ENCODE peak calls at places on chromosomes 6 and 20, in four cellular contexts. L, O, I and J are unnamed samples.

GRCh38 chr6:166595061-166595780 is 8.7 kb upstream of the RAMACL start:
- DNase-seq in L (no peak), O (no peak), I (no peak), J (no peak)

GRCh38 chr20:49482621-49483017 is at the start of gene KCNB1:
- DNase-seq in L (peak; percentile 95), O (peak; percentile 59), I (no peak), J (peak; percentile 74)

GRCh38 chr6:101402618-101403002 is 9.1 kb downstream of the GRIK2 start:
- DNase-seq in L (peak; percentile 70), O (no peak), I (no peak), J (no peak)

GRCh38 chr6:147133669-147134068 is 70.5 kb upstream of the STXBP5 start:
- DNase-seq in L (no peak), O (no peak), I (no peak), J (no peak)

GRCh38 chr6:104014133-104014532 is 845.6 kb downstream of the HACE1 start:
- DNase-seq in L (no peak), O (no peak), I (no peak), J (no peak)

GRCh38 chr20:49557449-49557848 is 10.5 kb downstream of the PTGIS start:
- DNase-seq in L (no peak), O (no peak), I (no peak), J (no peak)

GRCh38 chr20:19975436-19975799 is 41.7 kb upstream of the NAA20 start:
- DNase-seq in L (no peak), O (no peak), I (no peak), J (no peak)

GRCh38 chr6:44084231-44085014 is 42.8 kb downstream of the MRPL14 start:
- DNase-seq in L (no peak), O (peak; percentile 54), I (no peak), J (peak; percentile 52)

GRCh38 chr6:20712011-20712410 is 177.8 kb downstream of the CDKAL1 start:
- DNase-seq in L (no peak), O (no peak), I (no peak), J (no peak)

GRCh38 chr20:31687777-31688176 is 34.9 kb downstream of the BCL2L1 start:
- DNase-seq in L (no peak), O (no peak), I (no peak), J (no peak)

GRCh38 chr20:33437141-33437911 is 6.2 kb downstream of the SNTA1 start:
- DNase-seq in L (no peak), O (no peak), I (no peak), J (no peak)

GRCh38 chr20:35503841-35504460 is 25.5 kb downstream of the C20orf173 start:
- DNase-seq in L (no peak), O (no peak), I (no peak), J (no peak)

GRCh38 chr20:22471156-22471836 is 113.1 kb downstream of the FOXA2 start:
- DNase-seq in L (no peak), O (peak; percentile 72), I (no peak), J (no peak)

GRCh38 chr6:134064461-134064860 is 12.0 kb upstream of the SLC2A12 start:
- DNase-seq in L (no peak), O (no peak), I (no peak), J (no peak)

GRCh38 chr6:155493694-155494143 is 38.1 kb upstream of the NOX3 start:
- DNase-seq in L (no peak), O (peak; percentile 91), I (peak; percentile 56), J (no peak)

GRCh38 chr6:48084201-48084600 is 26.8 kb downstream of the PTCHD4 start:
- DNase-seq in L (no peak), O (no peak), I (no peak), J (no peak)

GRCh38 chr6:33249732-33250625 is 21.7 kb downstream of the VPS52 start:
- DNase-seq in L (no peak), O (no peak), I (no peak), J (peak; percentile 34)

GRCh38 chr20:58650181-58650775 is 805 bp upstream of the STX16 start:
- DNase-seq in L (no peak), O (no peak), I (no peak), J (peak; percentile 53)

GRCh38 chr6:120405947-120406346 is 928.3 kb downstream of the TBC1D32 start:
- DNase-seq in L (peak; percentile 40), O (no peak), I (no peak), J (no peak)

GRCh38 chr6:141326426-141326825 is 806.3 kb upstream of the GJE1 start:
- DNase-seq in L (no peak), O (peak; percentile 62), I (no peak), J (peak; percentile 2)

GRCh38 chr6:57324538-57324937 is 7.1 kb downstream of the PRIM2 start:
- DNase-seq in L (no peak), O (no peak), I (no peak), J (peak; percentile 18)

GRCh38 chr20:38674178-38675133 is 49.8 kb upstream of the SLC32A1 start:
- DNase-seq in L (peak; percentile 83), O (no peak), I (no peak), J (peak; percentile 88)

GRCh38 chr20:62386383-62387218 is at the start of gene RPS21:
- DNase-seq in L (peak; percentile 89), O (peak; percentile 92), I (peak; percentile 54), J (peak; percentile 87)

GRCh38 chr6:26366504-26366903 is 1.5 kb downstream of the BTN3A2 start:
- DNase-seq in L (no peak), O (no peak), I (no peak), J (no peak)

GRCh38 chr20:37823276-37823980 is 79.5 kb upstream of the VSTM2L start:
- DNase-seq in L (no peak), O (no peak), I (no peak), J (no peak)

GRCh38 chr6:42315991-42316378 is 98.3 kb upstream of the MRPS10 start:
- DNase-seq in L (no peak), O (peak; percentile 48), I (no peak), J (peak; percentile 47)

GRCh38 chr6:106560966-106561740 is 68.1 kb downstream of the RTN4IP1 start:
- DNase-seq in L (no peak), O (no peak), I (no peak), J (no peak)
- TF ChIP-seq CREM in L (no peak), O (no peak), I (no peak), J (no peak)

GRCh38 chr6:148494226-148494625 is 151.6 kb downstream of the SASH1 start:
- DNase-seq in L (no peak), O (no peak), I (no peak), J (no peak)

GRCh38 chr6:148500402-148500801 is 157.8 kb downstream of the SASH1 start:
- DNase-seq in L (no peak), O (no peak), I (no peak), J (no peak)

GRCh38 chr6:148495029-148495428 is 152.4 kb downstream of the SASH1 start:
- DNase-seq in L (no peak), O (no peak), I (no peak), J (no peak)

GRCh38 chr6:148497717-148498116 is 155.1 kb downstream of the SASH1 start:
- DNase-seq in L (no peak), O (no peak), I (no peak), J (no peak)

DNA sequence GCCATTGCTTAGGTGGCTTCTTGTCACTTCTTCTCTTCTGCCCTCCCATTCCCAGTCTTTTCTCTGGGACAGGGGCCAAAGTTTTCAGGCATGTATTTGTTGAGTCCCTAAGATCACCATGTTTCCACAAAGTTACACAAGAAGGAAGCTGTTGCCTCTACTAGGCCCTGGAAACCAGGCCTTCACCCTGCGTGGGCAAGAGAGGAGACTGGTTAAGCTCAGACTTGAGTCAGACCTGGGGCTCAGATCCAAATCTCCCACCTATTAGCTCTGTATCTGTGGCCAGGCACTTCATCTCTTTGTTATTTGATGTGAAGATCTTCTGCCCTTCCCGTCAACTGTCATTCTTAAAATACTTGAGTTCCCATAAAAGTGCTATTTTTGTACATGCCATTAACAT is 154.6 kb downstream of the SASH1 start:
- DNase-seq in L (no peak), O (no peak), I (no peak), J (no peak)
- TF ChIP-seq CREM in L (no peak), O (no peak), I (no peak), J (no peak)

GRCh38 chr6:40778918-40779317 is 191.8 kb upstream of the LRFN2 start:
- DNase-seq in L (no peak), O (no peak), I (no peak), J (no peak)
- TF ChIP-seq CREM in L (no peak), O (no peak), I (no peak), J (no peak)

GRCh38 chr6:11260249-11261038 is 28.0 kb upstream of the NEDD9 start:
- DNase-seq in L (no peak), O (no peak), I (no peak), J (no peak)

GRCh38 chr6:11265932-11266331 is 33.5 kb upstream of the NEDD9 start:
- DNase-seq in L (no peak), O (no peak), I (no peak), J (no peak)

GRCh38 chr6:11262231-11262630 is 29.8 kb upstream of the NEDD9 start:
- DNase-seq in L (no peak), O (no peak), I (no peak), J (no peak)

GRCh38 chr6:11264100-11264499 is 31.6 kb upstream of the NEDD9 start:
- DNase-seq in L (peak; percentile 54), O (no peak), I (no peak), J (peak; percentile 31)

DNA sequence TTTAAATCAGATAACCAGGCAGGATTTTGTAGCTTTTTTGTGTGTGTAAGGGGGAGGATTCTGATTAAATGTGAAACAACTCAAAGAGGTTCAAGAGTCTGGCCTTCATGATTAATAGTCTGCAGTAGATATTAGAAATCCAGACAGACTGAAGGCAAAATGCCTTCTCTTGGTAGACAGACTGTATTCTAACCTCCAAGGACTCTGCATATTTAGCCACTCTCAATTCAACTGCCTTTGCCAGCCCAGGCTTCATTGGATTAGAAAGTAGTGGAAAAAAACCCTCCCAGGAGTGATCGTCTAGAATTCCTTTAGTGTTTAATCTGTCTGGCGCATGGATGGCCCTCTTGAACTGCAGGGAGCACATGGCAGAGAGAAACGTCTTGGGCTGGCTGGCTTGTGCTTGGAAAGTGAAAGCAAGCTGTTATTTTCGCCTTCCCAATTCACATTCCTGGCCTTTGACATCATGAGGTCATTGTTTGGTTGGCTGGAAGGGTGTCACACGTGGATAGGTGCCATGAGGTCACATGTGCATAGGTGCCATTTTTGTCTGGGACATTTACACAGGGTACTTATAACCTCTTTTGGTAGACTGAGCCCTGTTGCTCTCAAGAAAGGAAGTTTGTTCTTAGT is 30.8 kb upstream of the NEDD9 start:
- DNase-seq in L (no peak), O (peak; percentile 44), I (no peak), J (no peak)
- TF ChIP-seq CREM in L (no peak), O (no peak), I (no peak), J (no peak)

GRCh38 chr6:169935348-169935718 is 183.9 kb downstream of the ERMARD start:
- DNase-seq in L (no peak), O (no peak), I (no peak), J (no peak)
- TF ChIP-seq CREM in L (no peak), O (no peak), I (no peak), J (no peak)